ENCODE peak calls at places on chromosomes 6 and 20, in ten cellular contexts. U is cardiac fibroblast; B is astrocyte of the spinal cord; W is MM.1S; Z is breast epithelium; G is CD8-positive, alpha-beta memory T cell; D is Karpas-422; H is fibroblast of lung; N is choroid plexus epithelial cell; C is BJ. V is an unnamed sample.
A peak's percentile ranks its signal among the peaks of the same experiment; 100 is the strongest.

GRCh38 chr6:50989123-50989522 is 170.5 kb downstream of the TFAP2B start:
- DNase-seq in Z (no peak), B (no peak), U (no peak), W (no peak), C (no peak), G (no peak), D (no peak), N (no peak), H (no peak), V (no peak)

GRCh38 chr6:13605634-13606033 is 9.5 kb upstream of the NOL7 start:
- DNase-seq in B (no peak), C (no peak), U (no peak), W (no peak), Z (no peak), D (no peak), N (no peak), H (no peak), G (no peak), V (no peak)

GRCh38 chr6:39016831-39017230 is 31.8 kb upstream of the GLP1R start:
- DNase-seq in W (no peak), G (no peak), D (no peak), Z (no peak), B (no peak), C (no peak), U (no peak), H (no peak), N (no peak), V (no peak)

GRCh38 chr20:62605996-62606395 is 36.3 kb upstream of the SLCO4A1 start:
- DNase-seq in Z (no peak), G (no peak), W (no peak), D (no peak), H (no peak), B (no peak), N (no peak), C (no peak), U (no peak), V (no peak)

GRCh38 chr6:137849709-137850093 is 17.4 kb upstream of the TNFAIP3 start:
- DNase-seq in U (peak; percentile 39), C (no peak), G (no peak), D (no peak), B (no peak), Z (no peak), W (no peak), H (no peak), N (no peak), V (no peak)

GRCh38 chr6:134117409-134117808 is 65.0 kb upstream of the SLC2A12 start:
- DNase-seq in N (peak; percentile 38), H (no peak), B (peak; percentile 17), C (no peak), U (peak; percentile 19), Z (no peak), W (no peak), G (no peak), D (no peak), V (no peak)

GRCh38 chr20:32115196-32115767 is 5.8 kb downstream of the TM9SF4 start:
- DNase-seq in U (no peak), D (no peak), N (no peak), B (no peak), W (no peak), H (no peak), Z (no peak), G (no peak), C (no peak), V (peak; percentile 26)

GRCh38 chr6:110097443-110097842 is 82.0 kb downstream of the WASF1 start:
- DNase-seq in H (no peak), N (no peak), Z (no peak), G (no peak), W (no peak), C (no peak), D (no peak), B (peak; percentile 4), U (no peak), V (no peak)

GRCh38 chr6:19301980-19302379 is 535.2 kb upstream of the ID4 start:
- DNase-seq in N (peak; percentile 20), Z (no peak), W (no peak), B (peak; percentile 58), U (peak; percentile 17), H (peak; percentile 59), C (no peak), G (no peak), D (no peak), V (no peak)

GRCh38 chr20:44716309-44717106 is 1.3 kb downstream of the CCN5 start:
- DNase-seq in H (no peak), N (no peak), W (no peak), B (no peak), C (no peak), D (no peak), G (no peak), Z (peak; percentile 81), U (no peak), V (no peak)

GRCh38 chr20:8829232-8829631 is 239.7 kb upstream of the PLCB4 start:
- DNase-seq in H (no peak), D (no peak), N (no peak), C (no peak), U (no peak), G (no peak), Z (no peak), B (no peak), W (no peak), V (no peak)

GRCh38 chr6:29602564-29603361 is 17.8 kb downstream of the OR2H2 start:
- DNase-seq in U (peak; percentile 29), C (no peak), B (no peak), N (peak; percentile 67), G (no peak), D (peak; percentile 63), W (peak; percentile 12), Z (no peak), H (peak; percentile 16), V (peak; percentile 47)

GRCh38 chr6:38160831-38161230 is 341.3 kb downstream of the ZFAND3 start:
- DNase-seq in C (no peak), Z (no peak), N (no peak), G (no peak), U (no peak), D (no peak), W (no peak), H (no peak), B (no peak), V (no peak)

DNA sequence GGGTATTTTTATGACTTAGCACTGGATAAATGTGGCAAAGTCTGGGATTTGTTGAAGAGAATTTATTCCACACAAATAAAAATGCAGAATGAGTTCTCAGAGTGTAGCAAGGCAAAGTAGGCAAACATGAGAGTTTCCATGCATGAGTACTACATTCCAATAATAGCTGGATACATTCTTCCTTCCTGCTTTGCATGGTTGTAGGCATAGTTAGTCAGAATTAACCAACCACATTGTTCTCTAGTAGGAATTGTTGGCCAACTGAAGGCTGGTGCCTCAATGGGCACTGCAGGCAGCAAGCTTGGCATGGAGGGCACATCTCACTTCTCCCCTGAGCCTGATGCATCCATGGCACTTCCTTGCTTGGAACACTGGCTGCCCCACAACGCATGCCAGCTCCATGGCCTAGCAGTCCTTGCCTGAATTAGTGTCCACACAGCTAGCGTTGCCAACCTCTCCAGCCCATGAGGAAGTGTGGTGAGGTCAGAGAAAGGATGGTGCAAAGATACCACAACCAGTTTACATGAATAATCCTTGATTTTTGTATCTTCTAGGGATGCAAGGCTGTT is 224.0 kb downstream of the CLIC5 start:
- DNase-seq in C (peak; percentile 45), G (no peak), N (peak; percentile 76), W (no peak), Z (no peak), H (peak; percentile 12), U (peak; percentile 78), B (peak; percentile 63), D (no peak), V (no peak)
- H3K4me3 ChIP-seq in C (no peak overlapping the region), G (no peak overlapping the region), N (no peak overlapping the region), W (no peak overlapping the region), Z (no peak overlapping the region), H (no peak overlapping the region), U (no peak overlapping the region), B (no peak overlapping the region), D (no peak overlapping the region), V (no peak overlapping the region)

GRCh38 chr6:35691027-35691824 is 2.5 kb upstream of the FKBP5 start:
- DNase-seq in W (no peak), U (peak; percentile 83), B (no peak), H (peak; percentile 93), G (no peak), D (no peak), N (peak; percentile 91), Z (peak; percentile 94), C (no peak), V (no peak)
- H3K4me3 ChIP-seq in W (no peak overlapping the region), U (no peak overlapping the region), B (no peak overlapping the region), H (no peak overlapping the region), G (no peak overlapping the region), D (no peak overlapping the region), N (no peak overlapping the region), Z (no peak overlapping the region), C (no peak overlapping the region), V (no peak overlapping the region)

GRCh38 chr6:142417331-142417750 is 115.5 kb downstream of the ADGRG6 start:
- DNase-seq in C (no peak), U (peak; percentile 30), Z (no peak), G (no peak), H (no peak), N (no peak), D (no peak), B (peak; percentile 9), W (no peak), V (no peak)

GRCh38 chr6:142421285-142422202 is 119.7 kb downstream of the ADGRG6 start:
- DNase-seq in B (peak; percentile 67), C (no peak), Z (no peak), G (no peak), W (no peak), N (no peak), H (peak; percentile 31), U (no peak), D (no peak), V (no peak)

GRCh38 chr6:142420822-142421221 is 119.0 kb downstream of the ADGRG6 start:
- DNase-seq in D (no peak), N (peak; percentile 28), G (no peak), W (no peak), C (no peak), H (no peak), U (no peak), B (no peak), Z (no peak), V (no peak)

GRCh38 chr6:142416179-142416578 is 114.4 kb downstream of the ADGRG6 start:
- DNase-seq in G (no peak), C (peak; percentile 86), U (peak; percentile 98), D (no peak), H (peak; percentile 91), N (peak; percentile 96), W (no peak), Z (no peak), B (peak; percentile 98), V (no peak)

DNA sequence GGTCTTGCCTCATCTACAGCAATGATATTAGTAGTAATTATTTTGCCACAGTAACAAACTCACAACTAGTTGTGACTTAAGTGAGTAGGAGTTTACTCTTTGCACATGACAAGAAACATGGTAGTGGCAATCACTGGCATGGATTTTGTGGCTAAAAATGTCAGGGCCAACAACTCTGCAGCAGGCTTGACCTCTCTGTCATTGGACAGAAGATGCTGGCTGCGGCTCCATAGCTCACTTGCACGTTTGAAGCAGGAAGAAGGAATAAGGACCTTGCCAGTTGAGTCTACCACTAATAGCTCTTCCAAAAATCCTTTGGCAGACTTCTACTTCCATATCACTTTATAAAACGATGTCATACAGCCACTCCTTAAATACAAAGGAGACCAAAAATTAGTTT is 117.3 kb downstream of the ADGRG6 start:
- DNase-seq in N (no peak), H (no peak), U (no peak), B (no peak), D (no peak), W (no peak), Z (no peak), C (no peak), G (no peak), V (no peak)
- H3K4me3 ChIP-seq in N (no peak overlapping the region), H (no peak overlapping the region), U (no peak overlapping the region), B (no peak overlapping the region), D (no peak overlapping the region), W (no peak overlapping the region), Z (no peak overlapping the region), C (no peak overlapping the region), G (no peak overlapping the region), V (no peak overlapping the region)

GRCh38 chr6:10528170-10528981 is 7.2 kb downstream of the GCNT2 start:
- DNase-seq in U (peak; percentile 2), C (no peak), H (peak; percentile 76), Z (no peak), D (peak; percentile 85), B (peak; percentile 42), N (peak; percentile 65), W (peak; percentile 45), G (peak; percentile 13), V (peak; percentile 63)
- H3K4me3 ChIP-seq in U (no peak overlapping the region), C (no peak overlapping the region), H (peak overlapping the region; percentile 36), Z (peak overlapping the region; percentile 26), D (peak overlapping the region; percentile 73), B (peak overlapping the region; percentile 9), N (peak overlapping the region; percentile 34), W (peak overlapping the region; percentile 67), G (peak overlapping the region; percentile 66), V (peak overlapping the region; percentile 29)